ENCODE peak calls at places on chromosomes 6 and 20, in four cellular contexts. M, T, F and R are unnamed samples.
A peak's percentile ranks its signal among the peaks of the same experiment; 100 is the strongest.

GRCh38 chr20:64200740-64201139 is 36.5 kb downstream of the MYT1 start:
- DNase-seq in M (no peak), F (no peak), T (no peak), R (no peak)

GRCh38 chr20:47662483-47663353 is 122.6 kb downstream of the SULF2 start:
- DNase-seq in F (no peak), T (no peak), M (no peak), R (no peak)

GRCh38 chr6:106315765-106316375 is 9.7 kb downstream of the ATG5 start:
- DNase-seq in F (no peak), M (no peak), T (peak; percentile 31), R (no peak)

GRCh38 chr6:165605182-165605875 is 57.7 kb downstream of the PDE10A start:
- DNase-seq in F (no peak), M (no peak), T (no peak), R (no peak)

GRCh38 chr20:38267251-38267650 is 6.7 kb upstream of the KIAA1755 start:
- DNase-seq in F (no peak), T (no peak), M (no peak), R (no peak)

GRCh38 chr6:113786168-113786567 is 71.0 kb upstream of the MARCKS start:
- DNase-seq in M (no peak), F (peak; percentile 29), T (no peak), R (no peak)

GRCh38 chr20:51810155-51811039 is 8.1 kb upstream of the SALL4 start:
- DNase-seq in M (no peak), T (no peak), F (peak; percentile 48), R (no peak)

GRCh38 chr6:137008204-137008603 is 36.6 kb downstream of the IL20RA start:
- DNase-seq in T (no peak), M (no peak), F (no peak), R (no peak)

GRCh38 chr6:106257195-106257594 is 68.4 kb downstream of the ATG5 start:
- DNase-seq in M (no peak), F (no peak), T (no peak), R (no peak)

GRCh38 chr20:1227121-1227582 is 1.3 kb downstream of the RAD21L1 start:
- DNase-seq in F (no peak), T (no peak), M (no peak), R (no peak)

GRCh38 chr6:161168281-161168891 is 105.5 kb downstream of the AGPAT4 start:
- DNase-seq in T (no peak), F (no peak), M (no peak), R (no peak)

GRCh38 chr6:147000545-147001488 is 203.4 kb upstream of the STXBP5 start:
- DNase-seq in T (peak; percentile 68), F (no peak), M (no peak), R (no peak)

GRCh38 chr6:111841822-111842221 is 31.4 kb downstream of the FYN start:
- DNase-seq in T (no peak), M (peak; percentile 60), F (no peak), R (no peak)

GRCh38 chr6:152063170-152063921 is 255.9 kb downstream of the ESR1 start:
- DNase-seq in M (no peak), F (peak; percentile 23), T (no peak), R (no peak)

GRCh38 chr6:87918461-87918941 is 129.1 kb upstream of the SPACA1 start:
- DNase-seq in F (no peak), M (no peak), T (no peak), R (no peak)

GRCh38 chr20:11067359-11067758 is 393.6 kb upstream of the JAG1 start:
- DNase-seq in T (no peak), F (no peak), M (no peak), R (no peak)

GRCh38 chr6:35368038-35368887 is 25.9 kb downstream of the PPARD start:
- DNase-seq in T (no peak), F (peak; percentile 96), M (no peak), R (no peak)

GRCh38 chr6:30091577-30092381 is 16.2 kb upstream of the RNF39 start:
- DNase-seq in T (no peak), F (peak; percentile 30), M (no peak), R (no peak)

GRCh38 chr6:28080631-28081485 is 490 bp downstream of the ZNF165 start:
- DNase-seq in T (peak; percentile 94), M (peak; percentile 91), F (peak; percentile 95), R (peak; percentile 92)

GRCh38 chr6:116412270-116412669 is 41.5 kb downstream of the DSE start:
- DNase-seq in T (no peak), M (no peak), F (no peak), R (no peak)

GRCh38 chr6:8180327-8181161 is 78.2 kb upstream of the EEF1E1 start:
- DNase-seq in M (no peak), F (no peak), T (no peak), R (no peak)

GRCh38 chr6:75206338-75207210 is 721 bp upstream of the COL12A1 start:
- DNase-seq in T (no peak), M (no peak), F (no peak), R (no peak)

GRCh38 chr6:88238065-88238464 is 71.9 kb upstream of the CNR1 start:
- DNase-seq in F (peak; percentile 33), T (peak; percentile 8), M (peak; percentile 33), R (peak; percentile 51)

GRCh38 chr20:42258568-42258967 is 640.4 kb upstream of the CHD6 start:
- DNase-seq in M (no peak), F (no peak), T (no peak), R (no peak)

GRCh38 chr6:169841907-169842606 is 90.6 kb downstream of the ERMARD start:
- DNase-seq in T (no peak), M (no peak), F (no peak), R (no peak)

GRCh38 chr6:37777272-37777736 is 42.2 kb upstream of the ZFAND3 start:
- DNase-seq in F (no peak), T (no peak), M (peak; percentile 55), R (peak; percentile 47)

GRCh38 chr6:29948277-29948676 is 5.9 kb downstream of the HLA-A start:
- DNase-seq in F (no peak), M (no peak), T (no peak), R (no peak)

GRCh38 chr6:158321960-158322359 is 9.7 kb downstream of the TULP4 start:
- DNase-seq in M (no peak), F (no peak), T (no peak), R (no peak)

GRCh38 chr20:37346232-37346525 is 239 bp downstream of the SRC start:
- DNase-seq in F (no peak), M (no peak), T (no peak), R (no peak)

GRCh38 chr6:156778615-156779205 is 1.5 kb downstream of the ARID1B start:
- DNase-seq in F (peak; percentile 34), M (no peak), T (peak; percentile 55), R (no peak)

GRCh38 chr6:148979006-148979901 is 232.4 kb downstream of the UST start:
- DNase-seq in T (no peak), F (peak; percentile 93), M (no peak), R (no peak)

GRCh38 chr20:48210111-48211029 is 425.1 kb upstream of the SULF2 start:
- DNase-seq in T (no peak), M (no peak), F (no peak), R (no peak)

GRCh38 chr6:158039571-158040050 is 57.9 kb downstream of the SYNJ2 start:
- DNase-seq in F (peak; percentile 61), T (peak; percentile 36), M (no peak), R (no peak)

GRCh38 chr6:2744206-2744771 is 6.4 kb downstream of the MYLK4 start:
- DNase-seq in M (no peak), F (no peak), T (no peak), R (no peak)

DNA sequence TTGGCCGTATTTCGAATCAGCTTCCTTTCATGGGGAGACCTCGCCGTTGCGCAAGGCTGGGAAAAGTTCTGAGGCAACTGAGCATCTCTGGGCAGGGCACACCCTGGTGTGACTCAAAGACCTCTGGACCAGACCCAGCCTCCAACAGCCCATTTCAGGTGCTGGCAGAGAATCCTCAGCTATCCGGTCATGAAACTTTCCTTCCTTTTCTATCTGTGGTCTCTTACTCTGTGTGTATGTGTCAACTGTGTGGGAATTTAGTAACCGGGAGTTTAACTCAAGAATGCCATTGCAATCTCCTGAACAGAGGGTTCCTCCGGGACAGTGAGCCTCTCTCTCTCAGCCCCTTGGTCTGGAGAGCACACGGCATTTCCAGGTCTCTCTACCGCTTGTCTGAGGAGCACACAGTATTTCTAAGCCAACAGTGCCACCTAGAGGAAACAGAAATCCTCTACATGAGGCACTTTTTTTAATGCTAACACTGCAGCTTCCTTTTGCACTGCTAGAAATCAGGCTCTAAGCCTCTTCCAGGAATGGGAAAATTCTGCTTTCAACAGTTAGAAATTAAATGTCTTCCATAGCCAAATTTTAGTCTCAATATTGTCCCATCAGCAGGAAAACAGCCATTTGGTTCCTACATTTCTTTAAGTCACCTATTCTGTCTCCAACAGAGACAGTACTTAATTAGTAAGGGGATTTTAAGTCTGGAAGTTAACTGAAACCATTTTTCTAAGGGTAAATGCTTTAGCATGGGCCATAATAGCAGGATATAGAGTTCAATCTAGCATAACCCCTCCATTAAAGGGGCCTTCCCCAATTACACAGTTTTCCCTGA is 32.7 kb downstream of the PLN start:
- DNase-seq in M (no peak), F (peak; percentile 75), T (peak; percentile 40), R (peak; percentile 26)
- TF ChIP-seq CREM in M (no peak), F (no peak), T (no peak), R (no peak)

GRCh38 chr6:22766979-22767378 is 197.6 kb downstream of the HDGFL1 start:
- DNase-seq in T (no peak), F (no peak), M (no peak), R (no peak)
- TF ChIP-seq CREM in T (no peak), F (no peak), M (no peak), R (no peak)

DNA sequence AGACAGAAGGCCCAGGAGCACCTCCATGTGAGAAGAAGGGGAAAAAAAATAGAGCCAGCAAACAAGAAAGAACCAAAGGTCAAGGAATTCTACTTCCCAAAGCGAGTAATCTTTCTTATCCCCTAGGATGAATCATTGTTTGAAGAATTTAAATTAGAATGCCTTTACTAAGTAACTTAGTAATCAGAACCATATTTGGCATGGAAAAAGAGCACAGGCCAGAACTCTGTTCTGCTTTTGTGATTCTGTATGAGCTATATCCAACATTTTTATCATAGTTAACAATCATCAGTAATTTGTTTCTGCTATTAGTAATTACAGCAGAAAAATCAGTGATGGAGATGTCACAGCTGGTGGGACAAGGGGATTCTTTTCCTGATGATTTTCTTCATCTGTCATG is 228.8 kb upstream of the FAM83B start:
- DNase-seq in F (peak; percentile 6), M (no peak), T (no peak), R (no peak)
- TF ChIP-seq CREM in F (no peak), M (no peak), T (no peak), R (no peak)

GRCh38 chr20:44198872-44199271 is 11.7 kb downstream of the OSER1 start:
- DNase-seq in M (no peak), F (no peak), T (no peak), R (no peak)
- TF ChIP-seq CREM in M (no peak), F (no peak), T (no peak), R (no peak)

GRCh38 chr6:34360556-34360955 is 31.9 kb downstream of the NUDT3 start:
- DNase-seq in M (no peak), T (no peak), F (no peak), R (no peak)
- TF ChIP-seq CREM in M (no peak), T (no peak), F (no peak), R (no peak)

GRCh38 chr20:41047975-41048305 is 19.3 kb downstream of the TOP1 start:
- DNase-seq in M (no peak), T (no peak), F (no peak), R (no peak)

GRCh38 chr20:41050361-41051019 is 21.9 kb downstream of the TOP1 start:
- DNase-seq in M (no peak), T (peak; percentile 79), F (no peak), R (no peak)

GRCh38 chr20:41049451-41049850 is 20.8 kb downstream of the TOP1 start:
- DNase-seq in F (no peak), T (no peak), M (no peak), R (no peak)

GRCh38 chr20:41047279-41047974 is 18.8 kb downstream of the TOP1 start:
- DNase-seq in T (no peak), M (no peak), F (no peak), R (no peak)

GRCh38 chr20:41048475-41049242 is 20.0 kb downstream of the TOP1 start:
- DNase-seq in F (no peak), T (no peak), M (no peak), R (no peak)
- TF ChIP-seq CREM in F (no peak), T (no peak), M (no peak), R (no peak)